ENCODE peak calls at places on chromosomes 4 and X, in six cellular contexts. A is esophagus muscularis mucosa; N is left ventricle myocardium inferior; S is colonic mucosa; I is CD4-positive, CD25-positive, alpha-beta regulatory T cell; R is endodermal cell. U is an unnamed sample.

GRCh38 chrX:12378706-12379105 is 240.4 kb downstream of the FRMPD4 start:
- DNase-seq in A (no peak), N (no peak), S (no peak), I (no peak), R (no peak), U (no peak)

GRCh38 chr4:126682250-126682649 is 950.5 kb upstream of the INTU start:
- DNase-seq in A (no peak), N (no peak), S (no peak), I (no peak), R (no peak), U (no peak)

GRCh38 chr4:175309041-175309440 is 390.9 kb downstream of the ADAM29 start:
- DNase-seq in A (no peak), N (no peak), S (no peak), I (no peak), R (no peak), U (no peak)

GRCh38 chrX:113510586-113510985 is 670.0 kb upstream of the AMOT start:
- DNase-seq in A (no peak), N (no peak), S (no peak), I (no peak), R (no peak), U (no peak)

GRCh38 chr4:40473578-40474388 is 138.7 kb downstream of the CHRNA9 start:
- DNase-seq in A (no peak), N (no peak), S (peak; percentile 80), I (no peak), R (no peak), U (no peak)

GRCh38 chrX:129932792-129933321 is 26.9 kb downstream of the UTP14A start:
- DNase-seq in A (no peak), N (peak; percentile 24), S (peak; percentile 36), I (peak; percentile 16), R (peak; percentile 68), U (peak; percentile 43)

GRCh38 chrX:48589482-48590162 is 7.7 kb upstream of the WDR13 start:
- DNase-seq in A (no peak), N (no peak), S (no peak), I (no peak), R (no peak), U (no peak)

GRCh38 chr4:148205481-148205880 is 236.7 kb downstream of the NR3C2 start:
- DNase-seq in A (no peak), N (no peak), S (no peak), I (no peak), R (no peak), U (no peak)

GRCh38 chrX:153245288-153245731 is 66.2 kb downstream of the MAGEA1 start:
- DNase-seq in A (no peak), N (no peak), S (no peak), I (no peak), R (peak; percentile 51), U (peak; percentile 16)

GRCh38 chr4:38610844-38611550 is 53.0 kb upstream of the KLF3 start:
- DNase-seq in A (no peak), N (no peak), S (peak; percentile 65), I (no peak), R (no peak), U (no peak)

GRCh38 chr4:20393486-20394100 is 141.9 kb downstream of the SLIT2 start:
- DNase-seq in A (no peak), N (no peak), S (no peak), I (no peak), R (no peak), U (no peak)

GRCh38 chr4:172480471-172480870 is 667.3 kb downstream of the GALNTL6 start:
- DNase-seq in A (no peak), N (no peak), S (no peak), I (no peak), R (no peak), U (no peak)

GRCh38 chr4:181017038-181017437 is 1226.2 kb upstream of the TENM3 start:
- DNase-seq in A (no peak), N (no peak), S (no peak), I (no peak), R (no peak), U (no peak)

GRCh38 chr4:84937381-84937977 is 29.0 kb downstream of the WDFY3 start:
- DNase-seq in A (no peak), N (no peak), S (no peak), I (no peak), R (no peak), U (no peak)

GRCh38 chr4:71732706-71733105 is 51.2 kb downstream of the GC start:
- DNase-seq in A (no peak), N (no peak), S (no peak), I (no peak), R (no peak), U (no peak)

GRCh38 chr4:2535386-2536192 is 858 bp upstream of the FAM193A start:
- DNase-seq in A (no peak), N (peak; percentile 50), S (peak; percentile 45), I (peak; percentile 54), R (peak; percentile 85), U (peak; percentile 68)

GRCh38 chr4:55902677-55903076 is 46.1 kb upstream of the CEP135 start:
- DNase-seq in A (no peak), N (no peak), S (no peak), I (no peak), R (no peak), U (no peak)

GRCh38 chr4:55907469-55907868 is 41.3 kb upstream of the CEP135 start:
- DNase-seq in A (no peak), N (no peak), S (no peak), I (no peak), R (no peak), U (no peak)

GRCh38 chr4:55906323-55906722 is 42.4 kb upstream of the CEP135 start:
- DNase-seq in A (no peak), N (no peak), S (no peak), I (no peak), R (no peak), U (no peak)

GRCh38 chr4:55906999-55907398 is 41.7 kb upstream of the CEP135 start:
- DNase-seq in A (no peak), N (no peak), S (no peak), I (no peak), R (no peak), U (no peak)

DNA sequence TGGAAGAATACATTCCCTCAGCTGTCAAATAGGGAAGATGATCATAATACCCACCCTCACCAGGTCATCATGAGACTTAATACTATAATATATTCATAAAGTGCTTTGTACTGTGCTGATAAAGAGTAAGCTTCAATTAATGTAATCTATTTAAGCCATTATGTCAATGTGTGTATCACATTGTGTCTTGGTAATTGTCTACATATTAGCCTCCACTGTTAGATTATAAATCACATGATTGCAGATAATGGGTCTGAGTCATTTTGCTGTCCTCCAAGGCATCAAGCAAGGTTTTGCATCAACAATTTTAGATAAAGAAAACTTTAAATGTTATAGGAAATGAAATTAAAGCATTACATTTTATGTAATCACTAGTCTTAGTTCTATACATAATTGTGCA is 45.2 kb upstream of the CEP135 start:
- DNase-seq in A (no peak), N (no peak), S (no peak), I (no peak), R (no peak), U (no peak)
- H3K36me3 ChIP-seq in A (peaks cover 64% of the 10 kb centered on the region), N (peaks cover 51% of the 10 kb centered on the region), S (no peaks in the 10 kb centered on the region), I (peaks cover 57% of the 10 kb centered on the region), R (peaks cover 60% of the 10 kb centered on the region), U (no peaks in the 10 kb centered on the region)

DNA sequence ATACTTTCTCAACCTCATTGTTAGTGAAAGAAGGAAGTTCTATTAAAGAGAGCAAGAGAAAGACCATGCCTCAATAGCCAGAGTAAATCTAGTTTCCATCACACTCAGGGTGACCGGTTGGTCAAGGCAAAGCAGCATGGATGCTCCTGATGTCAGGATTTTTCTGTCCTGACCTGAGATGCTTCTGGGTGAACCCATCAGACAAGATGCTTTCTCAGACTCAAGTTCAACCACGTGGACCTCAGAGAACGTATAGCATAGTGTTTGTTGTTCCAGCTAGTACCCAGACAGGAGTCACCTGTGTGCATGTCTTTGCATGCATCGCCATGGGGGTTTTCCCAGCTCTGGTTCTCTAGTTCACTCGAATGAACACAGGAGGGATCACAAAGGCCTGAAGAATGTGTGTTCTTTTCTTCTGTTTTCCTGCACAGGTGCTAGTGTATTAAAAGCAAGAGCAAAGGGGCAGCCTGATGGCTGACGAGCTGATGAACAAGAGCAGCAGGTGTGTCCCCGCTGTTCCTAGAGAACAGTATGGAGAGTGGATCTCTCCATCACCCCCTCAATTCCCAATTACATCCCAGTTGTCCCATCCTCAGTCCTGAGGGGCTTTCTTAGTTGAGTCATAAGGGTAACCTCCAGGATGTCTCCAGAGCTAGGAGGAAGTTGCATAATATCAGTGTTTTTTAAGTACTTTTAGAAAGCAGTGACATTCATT is 110.5 kb upstream of the ENPP6 start:
- DNase-seq in A (no peak), N (no peak), S (peak; percentile 12), I (no peak), R (peak; percentile 18), U (no peak)
- H3K27ac ChIP-seq in A (no peak overlapping the region), N (no peak overlapping the region), S (peak overlapping the region; percentile 10), I (no peak overlapping the region), R (no peak overlapping the region), U (no peak overlapping the region)

GRCh38 chr4:24574256-24574655 is 10.1 kb downstream of the DHX15 start:
- DNase-seq in A (no peak), N (no peak), S (no peak), I (no peak), R (no peak), U (no peak)
- H3K36me3 ChIP-seq in A (peaks cover 63% of the 10 kb centered on the region), N (peaks cover 39% of the 10 kb centered on the region), S (peaks cover 10% of the 10 kb centered on the region), I (peaks cover 52% of the 10 kb centered on the region), R (peaks cover 96% of the 10 kb centered on the region), U (peaks cover 92% of the 10 kb centered on the region)

GRCh38 chr4:137526681-137527080 is 5.6 kb downstream of the PCDH18 start:
- DNase-seq in A (no peak), N (no peak), S (no peak), I (no peak), R (no peak), U (no peak)

GRCh38 chr4:137523329-137523728 is 9.0 kb downstream of the PCDH18 start:
- DNase-seq in A (no peak), N (no peak), S (no peak), I (no peak), R (no peak), U (no peak)

GRCh38 chr4:137529432-137529831 is 2.9 kb downstream of the PCDH18 start:
- DNase-seq in A (no peak), N (no peak), S (no peak), I (no peak), R (no peak), U (no peak)

GRCh38 chr4:137521053-137521452 is 11.2 kb downstream of the PCDH18 start:
- DNase-seq in A (no peak), N (no peak), S (no peak), I (no peak), R (no peak), U (no peak)

GRCh38 chr4:137524642-137525384 is 7.5 kb downstream of the PCDH18 start:
- DNase-seq in A (no peak), N (no peak), S (no peak), I (no peak), R (no peak), U (no peak)
- H3K27ac ChIP-seq in A (peak overlapping the region; percentile 86), N (peak overlapping the region; percentile 51), S (no peak overlapping the region), I (no peak overlapping the region), R (no peak overlapping the region), U (no peak overlapping the region)

DNA sequence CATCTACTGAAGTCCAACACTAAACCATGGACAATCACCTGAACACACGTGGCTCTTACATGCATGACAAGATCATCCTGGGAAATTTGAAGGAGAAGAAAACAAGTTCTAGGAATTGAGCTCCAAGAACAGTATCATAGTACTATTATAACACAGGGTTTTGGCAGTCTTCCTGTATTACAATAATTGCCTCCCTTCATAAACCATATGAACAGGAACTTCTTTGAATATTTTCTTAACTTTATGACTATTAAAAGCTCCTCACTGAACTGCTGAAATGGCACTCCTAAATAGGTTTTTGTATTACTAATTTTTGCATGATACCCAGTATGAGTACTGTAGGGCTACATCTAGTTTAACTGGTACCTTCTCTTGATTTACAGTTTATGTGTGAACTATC is 130.0 kb downstream of the ZAR1 start:
- DNase-seq in A (no peak), N (no peak), S (no peak), I (no peak), R (no peak), U (no peak)
- H3K36me3 ChIP-seq in A (peaks cover 17% of the 10 kb centered on the region), N (peaks cover 39% of the 10 kb centered on the region), S (peaks cover 11% of the 10 kb centered on the region), I (peaks cover 50% of the 10 kb centered on the region), R (peaks cover 44% of the 10 kb centered on the region), U (peaks cover 25% of the 10 kb centered on the region)

U was measured in WERI-Rb-1.